ENCODE peak calls at places on chromosomes 16 and 17, in four cellular contexts. Q is SK-N-SH, O is K562, B is HepG2. H is an unnamed sample.

GRCh38 chr17:65385071-65385470 is 176.4 kb downstream of the AXIN2 start:
- DNase-seq in O (no peak), B (no peak), Q (no peak), H (no peak)

GRCh38 chr17:6706499-6706898 is 6.7 kb downstream of the SLC13A5 start:
- DNase-seq in O (no peak), B (no peak), Q (no peak), H (no peak)

GRCh38 chr16:4599545-4599944 is 15.1 kb downstream of the UBALD1 start:
- DNase-seq in Q (no peak), O (no peak), B (no peak), H (no peak)

GRCh38 chr16:88636488-88637265 is 1.7 kb upstream of the IL17C start:
- DNase-seq in B (no peak), Q (no peak), O (no peak), H (no peak)

GRCh38 chr17:40551091-40551873 is 14.0 kb downstream of the CCR7 start:
- DNase-seq in B (peak; percentile 100), O (no peak), Q (no peak), H (no peak)

GRCh38 chr17:63421681-63422645 is 24.1 kb downstream of the CYB561 start:
- DNase-seq in O (no peak), B (no peak), Q (no peak), H (no peak)

GRCh38 chr17:54992797-54993639 is 24.5 kb downstream of the STXBP4 start:
- DNase-seq in O (peak; percentile 35), B (peak; percentile 65), Q (peak; percentile 59), H (peak; percentile 53)

GRCh38 chr17:8629371-8630226 is 926 bp downstream of the MYH10 start:
- DNase-seq in B (no peak), O (peak; percentile 40), Q (peak; percentile 67), H (no peak)

GRCh38 chr17:34816806-34817205 is 144.5 kb downstream of the CCT6B start:
- DNase-seq in B (no peak), Q (no peak), O (no peak), H (no peak)

GRCh38 chr16:87877942-87878507 is 8.7 kb upstream of the SLC7A5 start:
- DNase-seq in Q (no peak), B (no peak), O (no peak), H (no peak)

GRCh38 chr17:27268394-27269085 is 25.4 kb upstream of the WSB1 start:
- DNase-seq in Q (no peak), O (no peak), B (no peak), H (no peak)

GRCh38 chr17:81961554-81962498 is 839 bp upstream of the NOTUM start:
- DNase-seq in Q (no peak), B (no peak), O (peak; percentile 42), H (no peak)

GRCh38 chr16:69924777-69925191 is 26.4 kb upstream of the CLEC18A start:
- DNase-seq in O (no peak), Q (no peak), B (peak; percentile 63), H (no peak)

GRCh38 chr17:69967910-69968411 is 107.1 kb upstream of the KCNJ16 start:
- DNase-seq in O (no peak), B (no peak), Q (no peak), H (no peak)

GRCh38 chr16:3029499-3030127 is 5.8 kb downstream of the THOC6 start:
- DNase-seq in O (peak; percentile 60), B (no peak), Q (peak; percentile 67), H (no peak)

GRCh38 chr16:88523381-88524159 is 46.6 kb upstream of the ZC3H18 start:
- DNase-seq in B (no peak), Q (no peak), O (peak; percentile 60), H (no peak)

GRCh38 chr16:87392823-87393679 is 915 bp downstream of the MAP1LC3B start:
- DNase-seq in Q (peak; percentile 69), B (no peak), O (no peak), H (no peak)

GRCh38 chr17:82930043-82930923 is 90.5 kb upstream of the ZNF750 start:
- DNase-seq in Q (no peak), B (no peak), O (no peak), H (no peak)

GRCh38 chr16:58589311-58589890 is 40.2 kb downstream of the CNOT1 start:
- DNase-seq in Q (no peak), B (no peak), O (no peak), H (no peak)

GRCh38 chr17:6462692-6463091 is 18.4 kb downstream of the PIMREG start:
- DNase-seq in O (no peak), B (no peak), Q (no peak), H (no peak)

GRCh38 chr17:63774982-63775290 is 966 bp downstream of the DDX42 start:
- DNase-seq in O (no peak), Q (no peak), B (no peak), H (no peak)

GRCh38 chr17:5485270-5486205 is at the start of gene DERL2:
- DNase-seq in B (peak; percentile 33), Q (no peak), O (peak; percentile 69), H (no peak)

GRCh38 chr16:75377971-75378386 is 55.3 kb downstream of the CFDP1 start:
- DNase-seq in O (no peak), Q (no peak), B (no peak), H (no peak)

GRCh38 chr17:41367426-41368075 is 2.1 kb downstream of the KRT33B start:
- DNase-seq in B (no peak), O (no peak), Q (no peak), H (no peak)

GRCh38 chr16:50152386-50152806 is 710 bp upstream of the TENT4B start:
- DNase-seq in O (no peak), B (no peak), Q (no peak), H (no peak)

GRCh38 chr16:67185866-67186134 is 2.0 kb upstream of the MATCAP1 start:
- DNase-seq in B (no peak), Q (no peak), O (no peak), H (no peak)

GRCh38 chr16:65123846-65124513 is 2.1 kb upstream of the CDH11 start:
- DNase-seq in O (no peak), B (no peak), Q (no peak), H (no peak)
- TF ChIP-seq CTCF in O (no peak), B (no peak), Q (no peak), H (no peak)

GRCh38 chr17:71600137-71600789 is 520.6 kb upstream of the SOX9 start:
- DNase-seq in O (no peak), Q (no peak), B (no peak), H (no peak)
- TF ChIP-seq ELF1 in O (no peak), Q (no peak), B (no peak), H (no peak)

GRCh38 chr17:45663772-45664171 is 120.3 kb upstream of the CRHR1 start:
- DNase-seq in B (no peak), Q (no peak), O (no peak), H (no peak)
- TF ChIP-seq CTCF in B (no peak), Q (no peak), O (no peak), H (peak; percentile 42)

GRCh38 chr16:23020084-23020483 is 129.2 kb downstream of the USP31 start:
- DNase-seq in O (peak; percentile 39), Q (no peak), B (no peak), H (no peak)

GRCh38 chr16:23013484-23013883 is 135.8 kb downstream of the USP31 start:
- DNase-seq in O (no peak), Q (no peak), B (peak; percentile 33), H (peak; percentile 19)

GRCh38 chr16:23015580-23015979 is 133.7 kb downstream of the USP31 start:
- DNase-seq in B (no peak), Q (no peak), O (no peak), H (no peak)

GRCh38 chr16:23014592-23014991 is 134.7 kb downstream of the USP31 start:
- DNase-seq in O (no peak), Q (no peak), B (no peak), H (no peak)

GRCh38 chr16:23016372-23016771 is 132.9 kb downstream of the USP31 start:
- DNase-seq in Q (no peak), O (no peak), B (no peak), H (no peak)
- TF ChIP-seq ELF1 in Q (no peak), O (no peak), B (no peak), H (no peak)

GRCh38 chr17:47897561-47897960 is 1.5 kb downstream of the SP2 start:
- DNase-seq in B (no peak), Q (no peak), O (no peak), H (no peak)

GRCh38 chr17:47895254-47895855 is 681 bp upstream of the SP2 start:
- DNase-seq in B (no peak), O (no peak), Q (no peak), H (no peak)

GRCh38 chr17:47894498-47895253 is 1.4 kb upstream of the SP2 start:
- DNase-seq in O (peak; percentile 25), B (no peak), Q (no peak), H (no peak)

GRCh38 chr17:47896672-47897490 is 845 bp downstream of the SP2 start:
- DNase-seq in O (no peak), B (no peak), Q (no peak), H (no peak)

GRCh38 chr17:47895856-47896671 is at the start of gene SP2:
- DNase-seq in O (peak; percentile 99), Q (peak; percentile 99), B (peak; percentile 100), H (peak; percentile 100)
- TF ChIP-seq CTCF in O (no peak), Q (no peak), B (peak; percentile 23), H (no peak)

GRCh38 chr17:45342871-45343526 is 26.2 kb upstream of the MAP3K14 start:
- DNase-seq in Q (no peak), O (no peak), B (no peak), H (no peak)

GRCh38 chr17:45342306-45342705 is 25.5 kb upstream of the MAP3K14 start:
- DNase-seq in B (no peak), Q (no peak), O (no peak), H (no peak)

GRCh38 chr17:45338996-45339535 is 22.2 kb upstream of the MAP3K14 start:
- DNase-seq in B (no peak), Q (no peak), O (no peak), H (no peak)

GRCh38 chr17:45339646-45340605 is 23.1 kb upstream of the MAP3K14 start:
- DNase-seq in Q (no peak), O (no peak), B (no peak), H (no peak)

DNA sequence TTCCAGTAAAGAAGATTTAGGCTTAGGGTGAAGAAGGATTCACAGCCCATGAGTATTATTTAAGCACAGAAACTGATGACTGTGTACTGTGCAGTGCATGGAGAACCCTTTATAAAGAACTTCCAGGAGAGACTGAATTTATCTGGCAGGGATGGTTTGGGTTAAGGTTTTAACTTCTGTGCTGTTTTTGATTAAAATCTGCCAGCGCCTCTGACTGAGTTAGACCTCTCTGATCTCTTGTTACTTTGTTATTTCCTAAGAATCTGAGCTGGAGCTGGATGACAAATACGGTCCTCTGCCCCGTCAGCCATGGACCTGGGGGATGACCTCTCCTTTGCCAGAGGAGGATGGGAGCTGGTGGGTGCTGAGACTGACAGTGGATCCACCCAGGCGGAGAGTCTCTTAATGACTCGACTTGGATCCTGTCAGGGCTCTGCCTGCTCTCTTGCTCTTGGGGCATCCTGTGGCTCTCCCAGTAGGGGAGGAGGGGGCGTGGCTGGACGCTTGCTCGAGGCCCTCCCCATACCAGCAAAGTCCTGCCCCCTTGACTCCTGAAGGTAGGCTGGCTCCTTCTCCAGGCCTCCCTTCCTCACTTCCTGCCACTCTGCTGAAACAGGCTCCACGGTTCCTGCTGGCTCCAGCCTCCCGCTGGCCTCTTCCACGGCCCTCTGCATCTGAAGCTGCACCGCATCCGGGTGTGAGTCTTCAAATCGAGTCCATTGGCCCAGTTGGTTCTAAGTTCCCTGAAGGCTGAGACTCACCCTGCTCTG is 24.8 kb upstream of the MAP3K14 start:
- DNase-seq in Q (peak; percentile 62), O (peak; percentile 81), B (peak; percentile 41), H (peak; percentile 66)
- TF ChIP-seq ELF1 in Q (peak; percentile 44), O (no peak), B (no peak), H (no peak)

GRCh38 chr17:1123397-1124237 is 56.2 kb downstream of the ABR start:
- DNase-seq in Q (peak; percentile 51), B (no peak), O (no peak), H (no peak)
- TF ChIP-seq CTCF in Q (no peak), B (no peak), O (no peak), H (no peak)

GRCh38 chr16:83971165-83972130 is 3.4 kb downstream of the NECAB2 start:
- DNase-seq in B (no peak), O (no peak), Q (no peak), H (no peak)
- TF ChIP-seq ELF1 in B (no peak), O (no peak), Q (no peak), H (no peak)